ENCODE peak calls at places on chromosome 3, in nine cellular contexts. B is NCI-H2081; L is T follicular helper cell; U is HTR-8/SVneo; A is Daoy; J is activated naive CD8-positive, alpha-beta T cell treated with anti-CD3 and anti-CD28 coated beads, Interleukin-2, amount 50 U/mL, for 24 hours; Y is T-helper 1 cell; Q is AG10803; P is stomach. T is an unnamed sample.

GRCh38 chr3:149442845-149443544 is 31.5 kb upstream of the TM4SF4 start:
- DNase-seq in A (peak), J (no peak), Q (peak), L (no peak), B (no peak), P (no peak), U (no peak), Y (no peak), T (no peak)

GRCh38 chr3:184335661-184336483 is 1.5 kb upstream of the FAM131A start:
- DNase-seq in A (peak), U (peak), Y (peak), B (peak), Q (peak), J (peak), P (peak), L (peak), T (peak)

GRCh38 chr3:129197341-129197740 is 13.6 kb upstream of the CNBP start:
- DNase-seq in B (no peak), J (no peak), Q (no peak), A (no peak), P (no peak), U (no peak), L (no peak), Y (no peak), T (no peak)

GRCh38 chr3:127103116-127103515 is 89.8 kb upstream of the PRR23E start:
- DNase-seq in A (no peak), B (no peak), Y (no peak), P (no peak), Q (no peak), L (no peak), J (no peak), U (no peak), T (no peak)

GRCh38 chr3:179323197-179323901 is 518 bp downstream of the ZNF639 start:
- DNase-seq in A (peak), J (peak), Q (peak), L (peak), Y (peak), P (peak), U (peak), B (peak), T (peak)

GRCh38 chr3:187781001-187781400 is 35.7 kb upstream of the BCL6 start:
- DNase-seq in P (no peak), L (no peak), Q (no peak), U (no peak), Y (no peak), B (no peak), J (no peak), A (no peak), T (no peak)

GRCh38 chr3:33717616-33717865 is 513 bp downstream of the CLASP2 start:
- DNase-seq in P (peak), U (no peak), L (no peak), J (peak), Q (no peak), B (no peak), A (no peak), Y (no peak), T (no peak)

GRCh38 chr3:127637546-127637945 is 8.6 kb downstream of the PODXL2 start:
- DNase-seq in Q (peak), U (no peak), L (no peak), J (no peak), P (no peak), A (peak), B (no peak), Y (no peak), T (no peak)

GRCh38 chr3:18445421-18446066 is 20.4 kb upstream of the SATB1 start:
- DNase-seq in L (peak), U (no peak), Y (peak), P (peak), Q (no peak), J (peak), B (no peak), A (peak), T (peak)

T was measured in effector memory CD4-positive, alpha-beta T cell.